ENCODE peak calls at places on chromosomes 3 and 15, in eight cellular contexts. Z is foreskin fibroblast, R is Calu3, N is psoas muscle, Q is stomach, G is astrocyte of the spinal cord, H is AG09319, L is AG04449. O is an unnamed sample.

GRCh38 chr3:47409688-47410416 is 29.0 kb downstream of the PTPN23 start:
- DNase-seq in Z (no peak), L (no peak), H (no peak), Q (no peak), N (no peak), R (no peak), G (no peak), O (no peak)

GRCh38 chr15:79373728-79374127 is 58.4 kb upstream of the MINAR1 start:
- DNase-seq in L (no peak), G (no peak), N (no peak), Z (no peak), Q (no peak), H (no peak), R (no peak), O (no peak)

GRCh38 chr15:70153948-70154439 is 56.3 kb upstream of the TLE3 start:
- DNase-seq in G (no peak), H (no peak), N (no peak), Z (no peak), Q (no peak), L (no peak), R (no peak), O (no peak)

GRCh38 chr3:19073341-19074105 is 74.8 kb upstream of the KCNH8 start:
- DNase-seq in Z (no peak), R (no peak), L (no peak), N (no peak), Q (no peak), H (no peak), G (no peak), O (no peak)

GRCh38 chr3:105974381-105974780 is 105.6 kb upstream of the CBLB start:
- DNase-seq in L (no peak), Q (no peak), Z (no peak), G (no peak), R (no peak), H (no peak), N (no peak), O (no peak)

GRCh38 chr3:45406812-45407211 is 18.4 kb downstream of the LARS2 start:
- DNase-seq in G (no peak), H (no peak), Q (no peak), L (no peak), R (no peak), N (no peak), Z (no peak), O (no peak)

GRCh38 chr15:48395532-48396011 is 64.3 kb downstream of the DUT start:
- DNase-seq in Q (no peak), R (no peak), N (peak), L (peak), H (no peak), Z (peak), G (peak), O (peak)

GRCh38 chr3:173399001-173399400 is 1.5 kb downstream of the NLGN1 start:
- DNase-seq in Z (no peak), N (no peak), R (no peak), L (no peak), G (peak), Q (no peak), H (no peak), O (no peak)

DNA sequence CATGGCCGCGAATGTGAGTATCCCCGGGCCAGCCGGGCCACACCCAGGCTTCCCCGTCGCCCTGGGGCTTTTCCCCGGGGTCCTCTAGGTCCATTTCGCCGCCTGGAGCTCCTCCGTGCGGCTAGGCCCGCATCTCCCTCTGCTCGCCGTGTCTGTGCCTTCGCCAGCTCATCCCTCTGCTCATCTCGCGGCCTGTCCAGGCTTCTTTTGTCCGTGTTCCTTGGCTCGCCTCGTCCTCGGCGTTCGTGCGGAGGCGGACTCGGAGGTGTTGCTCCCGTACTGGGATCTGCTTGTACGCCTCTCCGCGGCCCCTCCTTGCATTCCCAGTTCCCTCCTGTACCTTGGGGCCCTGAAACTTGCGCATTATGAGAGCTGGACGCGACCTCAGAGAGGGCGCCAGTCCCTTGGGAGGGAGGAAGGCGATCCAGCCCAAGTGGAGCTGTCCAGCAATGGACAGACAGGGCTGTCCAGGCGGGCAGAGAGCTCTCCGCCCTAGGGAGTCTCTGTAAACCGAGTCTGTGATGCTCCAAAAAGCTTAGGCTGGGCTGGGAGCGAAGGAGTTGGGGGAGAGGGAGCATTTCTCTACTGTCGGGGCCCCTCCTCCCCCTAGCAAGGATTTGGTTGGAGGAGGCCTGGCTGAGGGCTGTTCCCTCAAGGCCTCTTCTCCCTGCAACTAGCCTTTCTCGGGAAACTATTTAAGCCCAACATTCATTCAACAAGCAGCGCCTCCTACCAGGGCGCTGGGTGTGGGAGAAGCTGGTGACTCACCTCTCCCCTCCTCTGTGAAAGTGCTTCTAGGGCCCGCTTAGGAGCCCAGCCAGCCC is 553 bp downstream of the TMEM43 start:
- DNase-seq in N (peak), R (peak), G (peak), Z (peak), L (peak), H (peak), Q (peak), O (peak)
- TF ChIP-seq CTCF in N (no peak), R (no peak), G (peak), Z (peak), L (peak), H (peak), Q (no peak), O (no peak)

DNA sequence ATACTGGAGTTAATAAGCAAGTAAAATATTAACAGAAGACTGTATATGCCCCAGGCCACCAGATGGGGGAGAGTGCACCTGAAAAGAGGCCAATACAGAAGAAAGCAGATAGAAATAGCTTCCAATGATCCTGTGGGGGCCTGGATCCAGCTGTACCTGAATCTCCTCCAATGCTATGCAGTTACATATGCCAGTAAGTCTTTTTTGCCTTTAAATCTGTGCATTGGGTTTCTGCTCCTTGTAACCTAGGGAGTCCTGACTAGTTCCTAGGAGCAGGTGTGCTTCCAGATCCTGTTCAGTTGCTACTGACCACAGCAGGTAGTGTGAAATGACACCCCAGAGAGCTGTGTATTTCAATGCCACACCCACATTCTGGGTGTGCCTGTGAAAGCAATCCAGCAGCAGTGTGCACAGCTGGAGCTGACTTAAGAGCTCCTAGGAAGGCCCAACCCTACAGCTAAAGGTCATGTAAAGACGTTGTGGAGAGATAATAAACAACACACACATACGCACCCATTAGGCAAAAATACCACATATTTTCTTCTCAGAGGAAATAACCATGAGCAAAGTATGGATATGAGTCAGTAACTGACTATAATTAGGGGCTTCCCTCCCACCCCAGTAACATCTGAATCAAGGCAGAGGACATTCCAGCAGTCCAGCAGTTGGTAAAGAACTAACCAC is 62.2 kb upstream of the AKAP13 start:
- DNase-seq in L (peak), H (peak), R (peak), Q (peak), Z (peak), G (peak), N (no peak), O (no peak)
- TF ChIP-seq CTCF in L (no peak), H (peak), R (peak), Q (no peak), Z (peak), G (peak), N (no peak), O (peak)

GRCh38 chr3:26623409-26624208 is 1.0 kb downstream of the LRRC3B start:
- DNase-seq in L (no peak), R (no peak), G (no peak), H (no peak), N (no peak), Z (no peak), Q (no peak), O (no peak)

GRCh38 chr3:26621176-26621575 is 1.4 kb upstream of the LRRC3B start:
- DNase-seq in Q (no peak), H (no peak), G (no peak), N (no peak), L (no peak), Z (no peak), R (no peak), O (no peak)

GRCh38 chr3:26622634-26623408 is at the start of gene LRRC3B:
- DNase-seq in Q (no peak), H (no peak), R (no peak), N (no peak), Z (no peak), G (no peak), L (no peak), O (no peak)

GRCh38 chr3:26624209-26624775 is 1.7 kb downstream of the LRRC3B start:
- DNase-seq in G (no peak), L (no peak), Z (no peak), Q (no peak), R (no peak), H (no peak), N (no peak), O (no peak)

DNA sequence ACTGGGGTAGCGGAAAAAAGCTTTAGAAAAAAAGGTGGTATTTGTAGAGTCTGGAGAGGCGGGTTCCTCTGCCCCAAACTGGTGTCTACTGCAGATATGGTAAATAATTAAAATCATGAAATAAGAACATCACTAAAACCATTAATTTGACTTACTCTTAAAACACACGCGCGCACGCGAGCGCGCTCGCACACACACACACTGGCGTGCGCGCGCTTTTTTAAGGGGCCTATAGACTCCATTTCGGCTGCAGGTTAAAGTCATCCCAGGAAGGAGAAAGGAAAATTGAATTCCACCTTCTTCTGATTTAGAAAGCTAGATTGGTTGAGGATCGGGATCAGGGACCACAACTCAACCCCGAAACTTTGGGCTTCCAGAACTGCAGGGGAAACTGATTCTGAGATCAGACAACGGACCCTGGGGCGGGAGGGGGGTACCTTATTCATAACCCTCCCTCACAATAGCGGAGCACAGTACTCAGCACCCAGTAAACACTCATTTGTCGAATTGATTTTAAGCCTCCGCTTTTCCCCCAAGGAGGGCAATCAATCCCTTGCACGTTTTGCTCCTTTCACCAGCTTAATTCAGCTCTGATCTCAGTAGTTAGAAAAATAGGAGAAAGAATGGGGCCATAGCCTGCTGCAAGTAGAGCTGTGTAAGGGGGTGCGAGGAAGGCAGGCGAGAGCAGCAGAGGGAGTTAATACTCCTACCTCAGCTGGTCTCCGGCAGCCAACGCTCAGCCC is 510 bp upstream of the LRRC3B start:
- DNase-seq in G (no peak), N (no peak), Q (no peak), L (no peak), Z (no peak), H (no peak), R (no peak), O (no peak)
- TF ChIP-seq CTCF in G (no peak), N (no peak), Q (no peak), L (no peak), Z (no peak), H (no peak), R (no peak), O (no peak)

GRCh38 chr3:146020969-146021368 is 140.0 kb downstream of the PLOD2 start:
- DNase-seq in H (no peak), L (no peak), Q (no peak), Z (no peak), N (no peak), R (no peak), G (no peak), O (no peak)

GRCh38 chr3:146024260-146024659 is 136.7 kb downstream of the PLOD2 start:
- DNase-seq in Z (peak), R (no peak), N (no peak), H (no peak), G (no peak), L (no peak), Q (no peak), O (no peak)

DNA sequence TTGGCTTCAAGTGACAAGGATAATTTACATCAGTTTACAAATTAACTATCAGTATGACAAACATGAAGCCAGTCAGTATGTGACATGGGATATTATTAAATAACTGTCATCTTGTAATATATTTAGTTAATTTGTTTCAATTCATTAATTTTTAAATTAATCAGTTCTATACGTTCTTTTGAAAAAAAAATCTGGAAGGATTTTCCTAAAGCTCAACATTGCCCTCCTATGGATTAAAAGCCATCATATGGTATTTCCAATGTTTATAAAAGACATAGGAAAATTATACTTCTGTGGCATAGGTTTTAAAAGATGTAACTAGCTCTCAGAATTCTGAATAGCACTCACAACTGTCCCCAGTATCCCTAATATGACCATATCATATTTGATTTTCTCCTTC is 134.4 kb downstream of the PLOD2 start:
- DNase-seq in L (no peak), Z (peak), H (no peak), N (no peak), Q (no peak), R (no peak), G (no peak), O (no peak)
- TF ChIP-seq CTCF in L (no peak), Z (no peak), H (no peak), N (no peak), Q (no peak), R (no peak), G (peak), O (peak)

GRCh38 chr3:194573680-194574437 is 59.4 kb downstream of the TMEM44 start:
- DNase-seq in H (peak), L (no peak), R (peak), Q (peak), G (no peak), Z (peak), N (peak), O (no peak)

GRCh38 chr3:194574639-194575483 is 58.4 kb downstream of the TMEM44 start:
- DNase-seq in L (no peak), G (no peak), N (no peak), Z (peak), H (no peak), R (peak), Q (no peak), O (no peak)

GRCh38 chr3:194572944-194573491 is 60.2 kb downstream of the TMEM44 start:
- DNase-seq in H (no peak), G (no peak), R (no peak), Q (no peak), L (no peak), N (no peak), Z (no peak), O (no peak)

GRCh38 chr3:194577985-194578905 is 55.0 kb downstream of the TMEM44 start:
- DNase-seq in G (peak), N (peak), Z (peak), Q (no peak), L (peak), H (peak), R (peak), O (no peak)

GRCh38 chr3:194575484-194576210 is 57.6 kb downstream of the TMEM44 start:
- DNase-seq in Z (peak), G (no peak), Q (no peak), L (no peak), R (peak), N (peak), H (peak), O (no peak)
- TF ChIP-seq CTCF in Z (no peak), G (no peak), Q (no peak), L (no peak), R (no peak), N (no peak), H (no peak), O (no peak)

DNA sequence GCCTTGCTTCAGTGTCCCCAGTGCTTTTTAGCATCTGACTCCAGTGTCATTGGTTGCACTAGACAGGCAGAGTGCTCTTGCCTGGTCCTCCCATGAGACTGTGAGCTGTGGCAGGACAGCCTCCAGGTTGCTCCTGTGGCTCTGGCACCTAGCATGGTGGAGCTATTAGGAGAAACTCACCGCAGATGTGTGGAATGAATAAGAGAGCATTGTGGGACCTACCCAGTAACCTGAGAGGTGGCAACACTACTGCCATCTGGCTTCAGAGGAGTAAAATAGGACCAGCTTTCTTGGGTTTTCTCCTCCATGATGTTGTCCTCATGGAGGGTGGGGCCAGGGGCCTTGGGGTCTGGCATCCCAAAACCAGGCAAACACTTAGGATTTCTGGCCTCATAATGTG is 183.6 kb downstream of the EPHB1 start:
- DNase-seq in Q (no peak), L (no peak), R (no peak), G (no peak), H (no peak), Z (no peak), N (no peak), O (no peak)
- TF ChIP-seq CTCF in Q (no peak), L (no peak), R (no peak), G (no peak), H (no peak), Z (no peak), N (peak), O (no peak)

GRCh38 chr15:49901867-49902775 is 216.9 kb downstream of the ATP8B4 start:
- DNase-seq in Z (peak), G (peak), L (no peak), Q (no peak), N (no peak), R (no peak), H (no peak), O (no peak)
- TF ChIP-seq CTCF in Z (peak), G (peak), L (peak), Q (no peak), N (peak), R (no peak), H (peak), O (peak)

O was measured in osteocyte.